ENCODE peak calls at places on chromosome 3, in five cellular contexts. K is GM12878, P is neural progenitor cell, N is mesenchymal stem cell, T is IMR-90. J is an unnamed sample.

GRCh38 chr3:11211531-11212300 is 57.4 kb downstream of the HRH1 start:
- DNase-seq in K (no peak), T (peak; percentile 46), P (peak; percentile 13), N (peak; percentile 22), J (no peak)

GRCh38 chr3:123331006-123331405 is 117.9 kb downstream of the ADCY5 start:
- DNase-seq in N (no peak), T (no peak), P (peak; percentile 60), K (no peak), J (no peak)

GRCh38 chr3:148372476-148372875 is 325.2 kb upstream of the AGTR1 start:
- DNase-seq in P (no peak), N (no peak), T (no peak), K (no peak), J (peak; percentile 3)

GRCh38 chr3:121894191-121894990 is at the start of gene SLC15A2:
- DNase-seq in N (no peak), T (no peak), P (peak; percentile 54), K (no peak), J (no peak)

GRCh38 chr3:4980229-4981159 is 1.3 kb downstream of the BHLHE40 start:
- DNase-seq in N (peak; percentile 93), P (peak; percentile 75), K (peak; percentile 66), T (peak; percentile 92), J (peak; percentile 97)

GRCh38 chr3:41693799-41694198 is 268.1 kb downstream of the ULK4 start:
- DNase-seq in N (no peak), T (peak; percentile 38), K (no peak), P (no peak), J (no peak)

GRCh38 chr3:140902791-140903190 is 38.8 kb upstream of the SLC25A36 start:
- DNase-seq in P (no peak), T (no peak), K (no peak), N (no peak), J (no peak)

GRCh38 chr3:77491961-77492360 is 452.1 kb downstream of the ROBO2 start:
- DNase-seq in N (no peak), T (no peak), K (no peak), P (no peak), J (no peak)

GRCh38 chr3:15728766-15729165 is 69.0 kb downstream of the ANKRD28 start:
- DNase-seq in K (no peak), N (no peak), P (no peak), T (no peak), J (no peak)

GRCh38 chr3:141796436-141797166 is 33.4 kb downstream of the GRK7 start:
- DNase-seq in K (peak; percentile 63), P (no peak), N (peak; percentile 83), T (no peak), J (no peak)

GRCh38 chr3:19931180-19931692 is 2.8 kb downstream of the EFHB start:
- DNase-seq in T (no peak), N (peak; percentile 18), K (peak; percentile 79), P (no peak), J (no peak)

GRCh38 chr3:11349466-11349865 is 77.3 kb downstream of the ATG7 start:
- DNase-seq in K (no peak), P (no peak), N (no peak), T (peak; percentile 77), J (peak; percentile 9)

GRCh38 chr3:17179381-17180205 is 294.8 kb downstream of the PLCL2 start:
- DNase-seq in K (peak; percentile 56), P (no peak), T (peak; percentile 13), N (peak; percentile 61), J (no peak)

GRCh38 chr3:127062926-127063325 is 80.0 kb downstream of the PLXNA1 start:
- DNase-seq in P (no peak), K (no peak), N (no peak), T (no peak), J (no peak)

GRCh38 chr3:128382221-128382807 is 84.4 kb downstream of the DNAJB8 start:
- DNase-seq in P (no peak), K (no peak), N (no peak), T (no peak), J (peak; percentile 75)

GRCh38 chr3:23949784-23950183 is 4.7 kb downstream of the NR1D2 start:
- DNase-seq in P (no peak), T (no peak), N (peak; percentile 49), K (peak; percentile 64), J (peak; percentile 31)

GRCh38 chr3:89114841-89115223 is 7.4 kb downstream of the EPHA3 start:
- DNase-seq in P (no peak), T (no peak), K (no peak), N (no peak), J (no peak)

GRCh38 chr3:113104746-113105479 is 106.4 kb upstream of the BOC start:
- DNase-seq in T (no peak), N (no peak), P (peak; percentile 61), K (no peak), J (no peak)

GRCh38 chr3:159443266-159443665 is 545.4 kb upstream of the IL12A start:
- DNase-seq in T (peak; percentile 43), P (no peak), K (no peak), N (no peak), J (no peak)

GRCh38 chr3:129463736-129464135 is 23.7 kb downstream of the IFT122 start:
- DNase-seq in P (no peak), N (no peak), T (no peak), K (no peak), J (no peak)

GRCh38 chr3:49158108-49158709 is 7.9 kb downstream of the CCDC71 start:
- DNase-seq in P (peak; percentile 63), K (peak; percentile 13), N (no peak), T (no peak), J (peak; percentile 48)

GRCh38 chr3:101725192-101725889 is 927 bp downstream of the CEP97 start:
- DNase-seq in N (peak; percentile 34), T (peak; percentile 5), P (peak; percentile 61), K (no peak), J (peak; percentile 16)

GRCh38 chr3:126329927-126330725 is 27.1 kb downstream of the KLF15 start:
- DNase-seq in K (no peak), N (no peak), T (no peak), P (no peak), J (no peak)

GRCh38 chr3:66362541-66362941 is 138.3 kb downstream of the LRIG1 start:
- DNase-seq in T (peak; percentile 96), N (peak; percentile 72), K (no peak), P (no peak), J (peak; percentile 59)

GRCh38 chr3:76367281-76367680 is 581.9 kb upstream of the ZNF717 start:
- DNase-seq in N (peak; percentile 67), P (no peak), T (peak; percentile 85), K (no peak), J (no peak)

GRCh38 chr3:65583203-65583602 is 455.5 kb downstream of the MAGI1 start:
- DNase-seq in N (no peak), P (no peak), K (no peak), T (no peak), J (no peak)

GRCh38 chr3:144942501-144943197 is 971.0 kb downstream of the DIPK2A start:
- DNase-seq in T (no peak), K (no peak), P (no peak), N (no peak), J (no peak)

DNA sequence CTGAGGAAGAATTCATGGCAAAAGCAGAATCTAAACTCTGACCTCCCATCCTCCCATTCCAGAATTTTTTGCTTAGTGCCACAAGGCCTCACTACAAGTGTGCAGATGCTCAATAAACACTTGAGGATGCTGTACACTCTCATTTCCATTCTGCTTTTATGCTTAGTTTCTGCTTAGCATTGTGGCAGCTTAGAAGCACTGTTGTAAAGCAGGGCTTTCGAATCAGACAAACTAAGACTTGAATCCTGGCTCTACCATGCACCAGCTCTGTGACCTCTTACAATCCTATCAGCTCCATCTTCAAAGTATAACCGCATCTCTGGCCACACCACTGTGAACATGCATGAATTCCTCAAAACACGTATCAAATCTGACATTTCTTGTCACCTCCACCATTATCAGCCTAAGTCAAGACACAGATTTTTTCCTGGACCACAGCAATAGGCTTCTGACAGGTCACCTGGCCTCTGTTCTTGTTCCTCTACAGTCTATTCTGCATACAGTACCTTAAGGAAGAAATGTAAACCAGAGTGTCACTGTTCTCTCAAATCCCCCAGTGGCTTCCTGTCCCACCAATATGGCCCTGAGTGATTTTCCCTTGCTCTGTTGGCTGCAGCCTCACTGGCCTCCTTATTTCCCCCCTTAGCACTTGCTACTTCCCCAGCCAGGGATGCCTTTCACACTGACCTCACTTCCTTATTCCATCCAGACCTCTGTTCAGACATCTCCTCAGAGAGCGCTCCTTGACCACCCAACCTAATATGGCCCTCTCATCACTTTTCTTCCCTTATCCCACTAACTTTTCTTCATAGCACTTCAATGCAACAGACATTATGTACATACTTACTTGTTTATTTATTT is 8.1 kb upstream of the PHC3 start:
- DNase-seq in K (no peak), N (peak; percentile 3), T (no peak), P (no peak), J (no peak)
- H3K4me2 ChIP-seq in K (peak overlapping the region; percentile 30), N (no peak overlapping the region), T (peak overlapping the region; percentile 87), P (no peak overlapping the region), J (peak overlapping the region; percentile 32)

DNA sequence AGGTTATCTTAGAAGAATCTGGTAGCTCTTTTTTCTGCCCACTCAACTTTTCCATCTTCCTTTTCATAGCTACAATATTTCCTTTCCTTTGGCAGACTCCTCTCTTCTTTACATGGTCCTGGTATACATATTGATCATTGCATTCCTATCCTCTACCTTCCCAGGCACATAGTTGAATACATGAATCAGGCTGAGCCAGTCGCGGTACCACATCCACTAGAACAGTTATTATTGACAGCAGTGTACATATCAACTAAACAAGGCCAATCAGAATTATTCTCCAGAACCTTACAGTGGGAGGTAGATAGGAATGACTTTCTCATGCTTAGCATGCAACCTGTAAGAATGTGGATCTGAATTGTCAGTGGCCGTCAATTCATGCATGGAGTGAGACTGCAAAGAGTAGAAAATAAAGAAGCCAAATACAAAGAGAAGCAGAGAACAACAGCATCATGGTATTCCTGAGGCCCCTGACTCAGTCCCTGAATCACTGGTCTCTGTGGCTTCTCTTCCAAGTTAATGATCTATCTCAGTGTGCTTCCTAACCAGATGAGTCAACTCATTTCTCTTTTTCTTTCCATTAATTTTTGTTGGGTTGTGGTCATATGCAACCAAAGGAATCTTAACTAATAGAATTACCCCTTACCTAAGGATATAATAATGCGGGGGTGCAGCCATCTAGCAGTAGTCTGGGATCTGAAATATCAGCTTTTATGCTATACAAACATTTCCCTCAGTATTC is 60.9 kb upstream of the DCBLD2 start:
- DNase-seq in K (no peak), N (peak; percentile 84), T (peak; percentile 96), P (no peak), J (peak; percentile 97)
- H3K4me2 ChIP-seq in K (no peak overlapping the region), N (no peak overlapping the region), T (peak overlapping the region; percentile 69), P (no peak overlapping the region), J (peak overlapping the region; percentile 83)

GRCh38 chr3:69426291-69426690 is 40.4 kb upstream of the FRMD4B start:
- DNase-seq in N (no peak), P (no peak), K (no peak), T (no peak), J (no peak)
- H3K4me2 ChIP-seq in N (no peak overlapping the region), P (no peak overlapping the region), K (no peak overlapping the region), T (no peak overlapping the region), J (no peak overlapping the region)

DNA sequence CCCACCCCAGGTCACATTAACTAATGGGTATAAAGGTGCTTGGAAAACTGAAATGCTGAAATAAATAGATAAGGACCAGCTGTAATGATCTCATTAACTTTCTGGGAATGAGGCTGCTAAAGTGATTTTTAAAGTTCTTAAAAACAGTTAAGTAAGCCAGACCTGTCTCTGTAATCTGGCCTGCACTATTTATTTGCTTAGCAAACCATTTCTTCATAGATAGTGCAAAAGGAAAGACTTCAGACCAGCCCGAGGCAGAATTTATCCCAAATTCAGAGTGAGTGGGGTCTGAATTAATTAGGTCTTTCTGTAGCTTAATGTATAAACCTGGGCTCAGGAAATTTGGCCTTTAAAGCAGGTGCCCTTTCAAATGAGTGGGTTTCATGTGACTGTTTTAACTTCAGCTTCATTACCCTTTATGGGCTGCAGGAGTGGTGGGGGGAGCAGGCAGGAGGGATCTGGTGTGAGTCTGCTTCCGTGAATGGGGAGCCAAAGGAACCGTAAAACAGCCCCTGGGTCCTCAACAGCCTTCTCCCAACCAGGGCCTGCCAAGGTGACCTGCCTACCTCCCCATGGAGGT is 31.4 kb downstream of the MAGEF1 start:
- DNase-seq in T (no peak), P (no peak), K (no peak), N (no peak), J (no peak)
- H3K4me2 ChIP-seq in T (no peak overlapping the region), P (no peak overlapping the region), K (no peak overlapping the region), N (no peak overlapping the region), J (no peak overlapping the region)

GRCh38 chr3:12394516-12395271 is 89.6 kb upstream of the TSEN2 start:
- DNase-seq in K (no peak), N (no peak), P (no peak), T (no peak), J (no peak)
- H3K4me2 ChIP-seq in K (peak overlapping the region; percentile 53), N (no peak overlapping the region), P (no peak overlapping the region), T (peak overlapping the region; percentile 46), J (no peak overlapping the region)